ENCODE peak calls at places on chromosome 5, in eight cellular contexts. T, N, B, L, I, E, F and H are unnamed samples.

GRCh38 chr5:37172957-37173356 is 76.2 kb downstream of the CPLANE1 start:
- DNase-seq in F (no peak), B (no peak), I (no peak), T (no peak), N (no peak), E (no peak), L (no peak), H (no peak)

GRCh38 chr5:147554285-147554817 is 44.5 kb upstream of the DPYSL3 start:
- DNase-seq in L (peak), E (no peak), F (peak), N (no peak), T (no peak), I (no peak), B (no peak), H (no peak)

GRCh38 chr5:68229416-68229815 is 13.9 kb downstream of the PIK3R1 start:
- DNase-seq in F (no peak), B (no peak), T (no peak), L (no peak), I (no peak), N (no peak), E (no peak), H (no peak)

GRCh38 chr5:163696270-163696887 is 191.0 kb downstream of the MAT2B start:
- DNase-seq in T (no peak), L (peak), F (peak), N (no peak), I (peak), E (no peak), B (no peak), H (peak)

GRCh38 chr5:136769900-136770684 is 404.7 kb upstream of the TRPC7 start:
- DNase-seq in I (peak), L (peak), E (peak), F (peak), N (no peak), B (peak), T (peak), H (peak)

GRCh38 chr5:154308457-154309360 is 118.2 kb downstream of the GALNT10 start:
- DNase-seq in L (peak), F (no peak), N (no peak), T (no peak), I (no peak), B (no peak), E (no peak), H (no peak)

GRCh38 chr5:150302301-150303069 is at the start of gene ARSI:
- DNase-seq in E (peak), B (peak), L (no peak), N (no peak), T (no peak), I (peak), F (peak), H (peak)

GRCh38 chr5:158056426-158056825 is 197.5 kb upstream of the CLINT1 start:
- DNase-seq in F (no peak), T (no peak), N (no peak), E (no peak), I (no peak), L (peak), B (no peak), H (no peak)

GRCh38 chr5:34011521-34011920 is 3.7 kb upstream of the AMACR start:
- DNase-seq in E (no peak), F (no peak), B (no peak), N (no peak), L (no peak), T (no peak), I (no peak), H (no peak)

GRCh38 chr5:75509956-75510355 is 1.5 kb downstream of the CERT1 start:
- DNase-seq in T (no peak), L (peak), E (no peak), B (no peak), F (peak), N (no peak), I (no peak), H (no peak)

GRCh38 chr5:19855453-19855852 is 132.5 kb downstream of the CDH18 start:
- DNase-seq in L (no peak), E (no peak), N (no peak), T (no peak), I (no peak), F (no peak), B (no peak), H (no peak)

GRCh38 chr5:15694694-15695093 is 194.7 kb downstream of the FBXL7 start:
- DNase-seq in T (no peak), L (no peak), I (no peak), E (no peak), F (no peak), B (no peak), N (no peak), H (no peak)

GRCh38 chr5:14373685-14374084 is 207.9 kb upstream of the OTULINL start:
- DNase-seq in N (no peak), L (no peak), B (no peak), E (no peak), I (no peak), F (no peak), T (no peak), H (no peak)

GRCh38 chr5:131716650-131717049 is 80.2 kb downstream of the FNIP1 start:
- DNase-seq in E (no peak), B (no peak), I (no peak), F (no peak), T (no peak), L (no peak), N (no peak), H (no peak)

GRCh38 chr5:171630047-171630669 is 155.5 kb upstream of the SMIM23 start:
- DNase-seq in I (peak), E (peak), T (peak), F (peak), B (peak), N (no peak), L (peak), H (no peak)

GRCh38 chr5:116896001-116896400 is 321.4 kb upstream of the SEMA6A start:
- DNase-seq in N (no peak), F (no peak), T (no peak), B (no peak), E (no peak), I (no peak), L (no peak), H (no peak)

GRCh38 chr5:980941-981340 is 27.7 kb upstream of the NKD2 start:
- DNase-seq in F (peak), N (no peak), B (no peak), L (no peak), I (no peak), T (no peak), E (no peak), H (no peak)

GRCh38 chr5:163489055-163489744 is 16.2 kb upstream of the MAT2B start:
- DNase-seq in T (no peak), F (peak), N (no peak), B (no peak), L (peak), E (no peak), I (no peak), H (no peak)

GRCh38 chr5:80408976-80409926 is 1.4 kb downstream of the ZFYVE16 start:
- DNase-seq in B (no peak), N (no peak), I (no peak), L (peak), T (no peak), F (no peak), E (no peak), H (no peak)

GRCh38 chr5:148794275-148794674 is 32.1 kb upstream of the ADRB2 start:
- DNase-seq in T (no peak), L (no peak), N (no peak), B (no peak), F (no peak), I (no peak), E (no peak), H (no peak)

GRCh38 chr5:74384851-74385250 is 255.7 kb downstream of the ENC1 start:
- DNase-seq in L (no peak), B (no peak), I (no peak), F (no peak), E (no peak), N (no peak), T (no peak), H (no peak)

GRCh38 chr5:108143581-108143980 is 238.3 kb downstream of the FBXL17 start:
- DNase-seq in L (peak), T (no peak), F (no peak), N (no peak), B (no peak), E (no peak), I (no peak), H (no peak)

GRCh38 chr5:36878421-36879088 is 2.0 kb downstream of the NIPBL start:
- DNase-seq in T (no peak), F (peak), L (no peak), E (peak), I (peak), B (no peak), N (no peak), H (no peak)

GRCh38 chr5:152144556-152144955 is 219.9 kb upstream of the GLRA1 start:
- DNase-seq in L (no peak), F (no peak), B (no peak), E (no peak), I (no peak), T (no peak), N (no peak), H (no peak)

GRCh38 chr5:167839065-167839464 is 452.4 kb upstream of the WWC1 start:
- DNase-seq in B (no peak), T (no peak), N (no peak), E (no peak), L (no peak), F (no peak), I (no peak), H (no peak)

GRCh38 chr5:173454764-173455598 is 126.8 kb upstream of the STC2 start:
- DNase-seq in L (peak), N (no peak), T (no peak), I (no peak), E (peak), F (no peak), B (peak), H (no peak)